ENCODE peak calls at places on chromosome 16, in six cellular contexts. One of them, this sample, is unnamed.

GRCh38 chr16:86740817-86741799 is 162.8 kb downstream of the FOXL1 start:
- DNase-seq in GM10248: no peak
- DNase-seq in WERI-Rb-1: peak
- DNase-seq in adrenal gland: no peak
- DNase-seq in RCC 7860: peak
- DNase-seq in fibroblast of mammary gland: peak
- DNase-seq in this sample: no peak

GRCh38 chr16:84466692-84467091 is 37.8 kb downstream of the MEAK7 start:
- DNase-seq in fibroblast of mammary gland: no peak
- DNase-seq in adrenal gland: no peak
- DNase-seq in RCC 7860: no peak
- DNase-seq in WERI-Rb-1: no peak
- DNase-seq in GM10248: no peak
- DNase-seq in this sample: no peak

GRCh38 chr16:56225013-56225742 is 33.9 kb downstream of the GNAO1 start:
- DNase-seq in WERI-Rb-1: no peak
- DNase-seq in RCC 7860: no peak
- DNase-seq in GM10248: no peak
- DNase-seq in fibroblast of mammary gland: no peak
- DNase-seq in adrenal gland: no peak
- DNase-seq in this sample: no peak

GRCh38 chr16:50525716-50526115 is 22.5 kb upstream of the NKD1 start:
- DNase-seq in RCC 7860: no peak
- DNase-seq in GM10248: no peak
- DNase-seq in adrenal gland: no peak
- DNase-seq in WERI-Rb-1: no peak
- DNase-seq in fibroblast of mammary gland: no peak
- DNase-seq in this sample: no peak

GRCh38 chr16:918068-918467 is 52.7 kb downstream of the LMF1 start:
- DNase-seq in fibroblast of mammary gland: peak
- DNase-seq in GM10248: no peak
- DNase-seq in adrenal gland: no peak
- DNase-seq in WERI-Rb-1: peak
- DNase-seq in RCC 7860: no peak
- DNase-seq in this sample: no peak

GRCh38 chr16:21302898-21303528 is 24.9 kb upstream of the CRYM start:
- DNase-seq in RCC 7860: peak
- DNase-seq in fibroblast of mammary gland: peak
- DNase-seq in adrenal gland: no peak
- DNase-seq in WERI-Rb-1: no peak
- DNase-seq in GM10248: no peak
- DNase-seq in this sample: peak

GRCh38 chr16:5541356-5541755 is 443.8 kb upstream of the EEF2KMT start:
- DNase-seq in WERI-Rb-1: no peak
- DNase-seq in adrenal gland: no peak
- DNase-seq in GM10248: no peak
- DNase-seq in RCC 7860: no peak
- DNase-seq in fibroblast of mammary gland: no peak
- DNase-seq in this sample: no peak

GRCh38 chr16:67943619-67944503 is at the start of gene LCAT:
- DNase-seq in fibroblast of mammary gland: peak
- DNase-seq in adrenal gland: peak
- DNase-seq in RCC 7860: no peak
- DNase-seq in WERI-Rb-1: no peak
- DNase-seq in GM10248: no peak
- DNase-seq in this sample: no peak

GRCh38 chr16:64416232-64417010 is 705.4 kb downstream of the CDH11 start:
- DNase-seq in GM10248: no peak
- DNase-seq in WERI-Rb-1: no peak
- DNase-seq in fibroblast of mammary gland: peak
- DNase-seq in RCC 7860: peak
- DNase-seq in adrenal gland: no peak
- DNase-seq in this sample: peak

GRCh38 chr16:27238016-27238587 is 30.5 kb downstream of the NSMCE1 start:
- DNase-seq in fibroblast of mammary gland: no peak
- DNase-seq in RCC 7860: no peak
- DNase-seq in WERI-Rb-1: no peak
- DNase-seq in adrenal gland: no peak
- DNase-seq in GM10248: peak
- DNase-seq in this sample: no peak

GRCh38 chr16:69564845-69565610 is 738 bp upstream of the NFAT5 start:
- DNase-seq in WERI-Rb-1: no peak
- DNase-seq in adrenal gland: no peak
- DNase-seq in fibroblast of mammary gland: no peak
- DNase-seq in RCC 7860: no peak
- DNase-seq in GM10248: no peak
- DNase-seq in this sample: peak

GRCh38 chr16:3920206-3920605 is 39.7 kb upstream of the CREBBP start:
- DNase-seq in fibroblast of mammary gland: no peak
- DNase-seq in WERI-Rb-1: no peak
- DNase-seq in adrenal gland: no peak
- DNase-seq in GM10248: no peak
- DNase-seq in RCC 7860: no peak
- DNase-seq in this sample: no peak

GRCh38 chr16:85978291-85978775 is 79.4 kb downstream of the IRF8 start:
- DNase-seq in fibroblast of mammary gland: no peak
- DNase-seq in WERI-Rb-1: no peak
- DNase-seq in GM10248: no peak
- DNase-seq in adrenal gland: no peak
- DNase-seq in RCC 7860: no peak
- DNase-seq in this sample: no peak

GRCh38 chr16:59597269-59597668 is 863.2 kb upstream of the GOT2 start:
- DNase-seq in WERI-Rb-1: no peak
- DNase-seq in adrenal gland: no peak
- DNase-seq in GM10248: no peak
- DNase-seq in RCC 7860: no peak
- DNase-seq in fibroblast of mammary gland: peak
- DNase-seq in this sample: no peak

GRCh38 chr16:8867483-8868271 is 1.1 kb downstream of the CARHSP1 start:
- DNase-seq in RCC 7860: no peak
- DNase-seq in WERI-Rb-1: no peak
- DNase-seq in GM10248: no peak
- DNase-seq in fibroblast of mammary gland: no peak
- DNase-seq in adrenal gland: no peak
- DNase-seq in this sample: no peak

GRCh38 chr16:89378947-89379771 is 111.2 kb downstream of the ANKRD11 start:
- DNase-seq in GM10248: no peak
- DNase-seq in RCC 7860: peak
- DNase-seq in adrenal gland: peak
- DNase-seq in fibroblast of mammary gland: peak
- DNase-seq in WERI-Rb-1: peak
- DNase-seq in this sample: peak

GRCh38 chr16:117381-118365 is 20.8 kb downstream of the NPRL3 start:
- DNase-seq in RCC 7860: peak
- DNase-seq in GM10248: peak
- DNase-seq in WERI-Rb-1: peak
- DNase-seq in fibroblast of mammary gland: peak
- DNase-seq in adrenal gland: peak
- DNase-seq in this sample: peak

GRCh38 chr16:66440271-66440802 is 13.2 kb downstream of the BEAN1 start:
- DNase-seq in WERI-Rb-1: no peak
- DNase-seq in RCC 7860: no peak
- DNase-seq in GM10248: no peak
- DNase-seq in adrenal gland: no peak
- DNase-seq in fibroblast of mammary gland: no peak
- DNase-seq in this sample: no peak

GRCh38 chr16:3173892-3174617 is 13.9 kb upstream of the OR1F1 start:
- DNase-seq in RCC 7860: peak
- DNase-seq in WERI-Rb-1: peak
- DNase-seq in GM10248: peak
- DNase-seq in adrenal gland: no peak
- DNase-seq in fibroblast of mammary gland: no peak
- DNase-seq in this sample: peak

GRCh38 chr16:46582313-46582712 is 38.9 kb downstream of the SHCBP1 start:
- DNase-seq in adrenal gland: no peak
- DNase-seq in fibroblast of mammary gland: no peak
- DNase-seq in GM10248: no peak
- DNase-seq in WERI-Rb-1: no peak
- DNase-seq in RCC 7860: no peak
- DNase-seq in this sample: no peak

GRCh38 chr16:81703177-81704155 is 75.6 kb upstream of the PLCG2 start:
- DNase-seq in adrenal gland: peak
- DNase-seq in GM10248: no peak
- DNase-seq in RCC 7860: peak
- DNase-seq in fibroblast of mammary gland: peak
- DNase-seq in WERI-Rb-1: no peak
- DNase-seq in this sample: peak